ENCODE peak calls at places on chromosomes 1 and 21, in four cellular contexts. W, K, X and F are unnamed samples.

GRCh38 chr1:171486048-171486519 is 754 bp downstream of the PRRC2C start:
- DNase-seq in K (peak), W (peak), X (peak), F (no peak)

GRCh38 chr21:40140675-40141074 is 273.4 kb downstream of the PCP4 start:
- DNase-seq in X (no peak), W (no peak), K (no peak), F (no peak)

GRCh38 chr21:44477131-44477530 is 21.8 kb downstream of the LRRC3 start:
- DNase-seq in X (no peak), W (no peak), K (no peak), F (no peak)

GRCh38 chr1:37476460-37477197 is 2.2 kb downstream of the ZC3H12A start:
- DNase-seq in K (no peak), X (peak), W (no peak), F (no peak)

GRCh38 chr1:110948038-110948810 is 15.5 kb downstream of the LRIF1 start:
- DNase-seq in W (no peak), X (peak), K (no peak), F (no peak)

GRCh38 chr1:23646086-23646485 is 45.5 kb upstream of the RPL11 start:
- DNase-seq in W (no peak), X (no peak), K (no peak), F (no peak)

GRCh38 chr1:35554261-35555211 is 2.7 kb downstream of the KIAA0319L start:
- DNase-seq in X (no peak), W (peak), K (no peak), F (no peak)

GRCh38 chr1:109757936-109758786 is 5.6 kb downstream of the EPS8L3 start:
- DNase-seq in X (no peak), W (no peak), K (no peak), F (no peak)

GRCh38 chr1:52709016-52709415 is 10.9 kb upstream of the COA7 start:
- DNase-seq in W (no peak), K (no peak), X (no peak), F (no peak)

GRCh38 chr1:154906621-154907081 is 29.9 kb downstream of the PMVK start:
- DNase-seq in K (no peak), X (no peak), W (peak), F (no peak)

GRCh38 chr21:35043549-35043948 is 5.6 kb downstream of the RUNX1 start:
- DNase-seq in W (no peak), X (no peak), K (no peak), F (no peak)

GRCh38 chr1:222543817-222544216 is 4.1 kb downstream of the HHIPL2 start:
- DNase-seq in W (peak), X (no peak), K (no peak), F (no peak)

GRCh38 chr1:41666991-41667631 is 182.6 kb upstream of the EDN2 start:
- DNase-seq in K (peak), W (no peak), X (no peak), F (no peak)

GRCh38 chr21:45253180-45253579 is 34.5 kb downstream of the POFUT2 start:
- DNase-seq in K (no peak), X (no peak), W (no peak), F (no peak)

GRCh38 chr1:41580520-41581172 is 96.2 kb upstream of the EDN2 start:
- DNase-seq in K (no peak), X (no peak), W (no peak), F (no peak)

GRCh38 chr1:19666139-19666465 is 1.4 kb downstream of the HTR6 start:
- DNase-seq in W (no peak), K (no peak), X (no peak), F (no peak)